ENCODE peak calls at places on chromosomes 11 and 22, in ten cellular contexts. X, W, O, K, D, H, M, Y, A and J are unnamed samples.

GRCh38 chr11:5380740-5381342 is 2.8 kb upstream of the OR51M1 start:
- DNase-seq in A (no peak), W (no peak), X (peak; percentile 3), Y (peak; percentile 59), K (peak; percentile 58), D (peak; percentile 29), M (no peak), O (peak; percentile 19), H (no peak), J (peak; percentile 5)

GRCh38 chr11:121965330-121965729 is 150.7 kb downstream of the BLID start:
- DNase-seq in K (peak; percentile 89), A (no peak), H (no peak), X (no peak), O (no peak), D (peak; percentile 83), W (no peak), M (no peak), Y (no peak), J (no peak)

GRCh38 chr22:37581534-37581933 is 1.6 kb upstream of the LGALS2 start:
- DNase-seq in Y (no peak), O (no peak), K (no peak), M (no peak), W (no peak), D (no peak), X (no peak), H (no peak), A (peak; percentile 93), J (no peak)

GRCh38 chr11:17846852-17847453 is 112.4 kb downstream of the KCNC1 start:
- DNase-seq in X (peak; percentile 21), H (no peak), K (peak; percentile 46), M (no peak), W (no peak), A (no peak), O (no peak), D (peak; percentile 37), Y (no peak), J (no peak)

GRCh38 chr11:122505304-122506006 is 150.1 kb upstream of the UBASH3B start:
- DNase-seq in O (peak; percentile 48), Y (peak; percentile 6), A (peak; percentile 64), W (peak; percentile 2), D (peak; percentile 85), H (peak; percentile 31), X (no peak), M (no peak), K (peak; percentile 69), J (no peak)

GRCh38 chr22:24244144-24244787 is 616 bp downstream of the GGT5 start:
- DNase-seq in M (no peak), W (no peak), D (no peak), K (no peak), A (no peak), X (no peak), Y (no peak), O (no peak), H (no peak), J (no peak)

GRCh38 chr22:24189249-24190158 is 8.2 kb downstream of the SUSD2 start:
- DNase-seq in D (peak; percentile 66), X (no peak), O (peak; percentile 50), M (no peak), Y (no peak), A (peak; percentile 57), W (no peak), H (peak; percentile 12), K (peak; percentile 38), J (no peak)

GRCh38 chr11:27218498-27219038 is 144.4 kb downstream of the CCDC34 start:
- DNase-seq in H (no peak), W (no peak), K (peak; percentile 65), M (no peak), D (peak; percentile 87), A (no peak), X (no peak), Y (no peak), O (no peak), J (no peak)

GRCh38 chr11:135006800-135007199 is 594.8 kb upstream of the B3GAT1 start:
- DNase-seq in K (no peak), X (peak; percentile 37), A (no peak), W (no peak), H (no peak), M (no peak), D (no peak), O (no peak), Y (no peak), J (no peak)

GRCh38 chr11:2789791-2790580 is 90.2 kb upstream of the KCNQ1OT1 start:
- DNase-seq in D (no peak), H (no peak), Y (no peak), M (no peak), K (no peak), A (peak; percentile 12), O (no peak), W (no peak), X (no peak), J (no peak)

GRCh38 chr11:1936781-1937615 is 10.1 kb upstream of the MRPL23 start:
- DNase-seq in Y (no peak), W (no peak), X (no peak), H (no peak), O (no peak), A (peak; percentile 10), D (no peak), M (no peak), K (no peak), J (no peak)

GRCh38 chr22:43720718-43721117 is 91.4 kb downstream of the EFCAB6 start:
- DNase-seq in M (no peak), W (no peak), O (no peak), X (no peak), Y (no peak), K (no peak), A (no peak), D (no peak), H (no peak), J (no peak)

GRCh38 chr22:22156716-22157499 is 87.7 kb upstream of the VPREB1 start:
- DNase-seq in D (peak; percentile 69), M (no peak), H (peak; percentile 54), O (peak; percentile 65), K (peak; percentile 67), Y (peak; percentile 52), W (no peak), A (peak; percentile 58), X (peak; percentile 76), J (peak; percentile 54)

GRCh38 chr11:2574553-2575535 is 125.0 kb downstream of the KCNQ1OT1 start:
- DNase-seq in Y (peak; percentile 42), D (no peak), O (no peak), H (no peak), W (no peak), K (peak; percentile 67), X (no peak), M (no peak), A (peak; percentile 15), J (no peak)

GRCh38 chr11:127000291-127000968 is at the start of gene KIRREL3:
- DNase-seq in W (no peak), H (no peak), O (no peak), A (no peak), D (peak; percentile 54), M (no peak), Y (peak; percentile 22), X (peak; percentile 8), K (no peak), J (peak; percentile 27)

GRCh38 chr22:37768273-37768672 is 39.5 kb upstream of the GCAT start:
- DNase-seq in Y (no peak), M (no peak), X (no peak), A (no peak), K (no peak), W (no peak), O (no peak), H (no peak), D (no peak), J (no peak)

GRCh38 chr22:37207981-37208380 is 4.3 kb downstream of the SSTR3 start:
- DNase-seq in K (no peak), W (no peak), H (no peak), O (no peak), D (no peak), M (no peak), X (no peak), Y (no peak), A (no peak), J (no peak)

GRCh38 chr11:116331381-116331780 is 441.4 kb downstream of the BUD13 start:
- DNase-seq in A (no peak), M (no peak), K (no peak), D (no peak), Y (no peak), W (no peak), X (no peak), H (no peak), O (no peak), J (no peak)

GRCh38 chr11:64284962-64285884 is at the start of gene GPR137:
- DNase-seq in W (peak; percentile 88), O (peak; percentile 93), Y (peak; percentile 71), D (peak; percentile 77), H (peak; percentile 83), A (peak; percentile 88), K (peak; percentile 48), M (peak; percentile 4), X (peak; percentile 55), J (peak; percentile 67)